ENCODE peak calls at places on chromosomes 13 and 19, in seven cellular contexts. One of them, this sample, is unnamed.

GRCh38 chr13:32253911-32254399 is 61.2 kb downstream of the ZAR1L start:
- DNase-seq in astrocyte of the spinal cord: no peak
- DNase-seq in progenitor cell of endocrine pancreas: no peak
- DNase-seq in fibroblast of the conjunctiva: no peak
- DNase-seq in effector CD4-positive, alpha-beta T cell: no peak
- DNase-seq in A172: no peak
- DNase-seq in AG20443: no peak
- DNase-seq in this sample: no peak

GRCh38 chr13:74574964-74575728 is 440.9 kb upstream of the KLF12 start:
- DNase-seq in astrocyte of the spinal cord: peak
- DNase-seq in progenitor cell of endocrine pancreas: no peak
- DNase-seq in fibroblast of the conjunctiva: no peak
- DNase-seq in effector CD4-positive, alpha-beta T cell: no peak
- DNase-seq in A172: no peak
- DNase-seq in AG20443: no peak
- DNase-seq in this sample: no peak

GRCh38 chr19:30449191-30449590 is 77.0 kb downstream of the ZNF536 start:
- DNase-seq in astrocyte of the spinal cord: no peak
- DNase-seq in progenitor cell of endocrine pancreas: no peak
- DNase-seq in fibroblast of the conjunctiva: no peak
- DNase-seq in effector CD4-positive, alpha-beta T cell: no peak
- DNase-seq in A172: no peak
- DNase-seq in AG20443: no peak
- DNase-seq in this sample: no peak

GRCh38 chr13:39823063-39823713 is 167.7 kb downstream of the COG6 start:
- DNase-seq in astrocyte of the spinal cord: no peak
- DNase-seq in progenitor cell of endocrine pancreas: no peak
- DNase-seq in fibroblast of the conjunctiva: no peak
- DNase-seq in effector CD4-positive, alpha-beta T cell: no peak
- DNase-seq in A172: no peak
- DNase-seq in AG20443: no peak
- DNase-seq in this sample: no peak

GRCh38 chr19:19262190-19263057 is 10.7 kb downstream of the TM6SF2 start:
- DNase-seq in astrocyte of the spinal cord: no peak
- DNase-seq in progenitor cell of endocrine pancreas: no peak
- DNase-seq in fibroblast of the conjunctiva: no peak
- DNase-seq in effector CD4-positive, alpha-beta T cell: no peak
- DNase-seq in A172: no peak
- DNase-seq in AG20443: no peak
- DNase-seq in this sample: peak

GRCh38 chr13:96822900-96823299 is 171.4 kb downstream of the OXGR1 start:
- DNase-seq in astrocyte of the spinal cord: no peak
- DNase-seq in progenitor cell of endocrine pancreas: no peak
- DNase-seq in fibroblast of the conjunctiva: peak
- DNase-seq in effector CD4-positive, alpha-beta T cell: no peak
- DNase-seq in A172: peak
- DNase-seq in AG20443: no peak
- DNase-seq in this sample: peak

GRCh38 chr19:38617764-38618589 is at the start of gene MAP4K1:
- DNase-seq in astrocyte of the spinal cord: no peak
- DNase-seq in progenitor cell of endocrine pancreas: no peak
- DNase-seq in fibroblast of the conjunctiva: no peak
- DNase-seq in effector CD4-positive, alpha-beta T cell: peak
- DNase-seq in A172: no peak
- DNase-seq in AG20443: no peak
- DNase-seq in this sample: no peak

GRCh38 chr13:44364601-44365000 is 9.0 kb upstream of the SERP2 start:
- DNase-seq in astrocyte of the spinal cord: peak
- DNase-seq in progenitor cell of endocrine pancreas: no peak
- DNase-seq in fibroblast of the conjunctiva: no peak
- DNase-seq in effector CD4-positive, alpha-beta T cell: no peak
- DNase-seq in A172: peak
- DNase-seq in AG20443: peak
- DNase-seq in this sample: no peak

GRCh38 chr13:100645382-100645781 is 29.2 kb downstream of the TMTC4 start:
- DNase-seq in astrocyte of the spinal cord: no peak
- DNase-seq in progenitor cell of endocrine pancreas: no peak
- DNase-seq in fibroblast of the conjunctiva: no peak
- DNase-seq in effector CD4-positive, alpha-beta T cell: no peak
- DNase-seq in A172: no peak
- DNase-seq in AG20443: no peak
- DNase-seq in this sample: no peak